ENCODE peak calls at places on chromosome 17, in nine cellular contexts. N is bronchial epithelial cell, Y is IMR-90, D is WTC11, Q is fibroblast of lung, C is progenitor cell of endocrine pancreas, T is upper lobe of right lung, I is Calu3, P is HL-60. G is an unnamed sample.

GRCh38 chr17:63364387-63364786 is 81.7 kb downstream of the CYB561 start:
- DNase-seq in T (no peak), Y (peak), C (no peak), I (no peak), N (no peak), P (no peak), D (no peak), Q (peak), G (peak)

GRCh38 chr17:15233022-15233805 is 31.9 kb downstream of the PMP22 start:
- DNase-seq in C (no peak), P (no peak), Q (peak), D (peak), Y (peak), I (no peak), N (peak), T (no peak), G (peak)

GRCh38 chr17:56756536-56756935 is 77.2 kb downstream of the C17orf67 start:
- DNase-seq in N (peak), D (no peak), P (no peak), Y (peak), C (no peak), T (no peak), I (no peak), Q (peak), G (peak)

GRCh38 chr17:17782425-17783120 is 54.2 kb downstream of the SREBF1 start:
- DNase-seq in T (no peak), Q (no peak), D (peak), I (peak), P (no peak), N (no peak), Y (no peak), C (peak), G (no peak)

GRCh38 chr17:44552361-44552760 is 4.9 kb upstream of the FZD2 start:
- DNase-seq in N (peak), C (no peak), D (no peak), P (no peak), Y (no peak), I (peak), Q (peak), T (no peak), G (no peak)

GRCh38 chr17:7620835-7621234 is 6.1 kb upstream of the FXR2 start:
- DNase-seq in I (no peak), Y (no peak), T (no peak), Q (no peak), D (no peak), N (no peak), C (no peak), P (no peak), G (no peak)

GRCh38 chr17:64385187-64386083 is 5.2 kb downstream of the PECAM1 start:
- DNase-seq in Y (peak), P (peak), C (no peak), T (peak), D (no peak), N (peak), Q (peak), I (peak), G (peak)

GRCh38 chr17:19787733-19788357 is 39.7 kb upstream of the ALDH3A1 start:
- DNase-seq in Y (peak), Q (no peak), N (peak), I (no peak), P (no peak), D (no peak), T (no peak), C (no peak), G (peak)

GRCh38 chr17:30104575-30105339 is 11.9 kb upstream of the NSRP1 start:
- DNase-seq in P (peak), Q (peak), D (peak), T (peak), N (peak), C (peak), I (peak), Y (peak), G (peak)
- TF ChIP-seq CTCF in P (peak), Q (peak), D (peak), T (peak), N (peak), C (peak), I (peak), Y (peak), G (peak)

GRCh38 chr17:1146551-1147265 is 33.1 kb downstream of the ABR start:
- DNase-seq in N (no peak), I (no peak), Y (no peak), D (no peak), Q (no peak), T (no peak), C (no peak), P (no peak), G (no peak)

GRCh38 chr17:1149869-1150268 is 29.9 kb downstream of the ABR start:
- DNase-seq in N (no peak), C (no peak), I (no peak), Y (no peak), D (no peak), Q (no peak), P (no peak), T (no peak), G (no peak)

GRCh38 chr17:1150863-1151685 is 28.7 kb downstream of the ABR start:
- DNase-seq in Y (no peak), T (no peak), C (no peak), Q (no peak), N (no peak), D (no peak), I (no peak), P (no peak), G (no peak)

GRCh38 chr17:1145311-1145986 is 34.3 kb downstream of the ABR start:
- DNase-seq in T (no peak), I (no peak), D (no peak), C (no peak), Y (no peak), Q (no peak), N (no peak), P (no peak), G (no peak)

GRCh38 chr17:1147664-1148063 is 32.1 kb downstream of the ABR start:
- DNase-seq in P (no peak), D (peak), C (no peak), I (peak), N (peak), Q (peak), Y (peak), T (no peak), G (peak)
- TF ChIP-seq CTCF in P (no peak), D (peak), C (peak), I (peak), N (peak), Q (peak), Y (peak), T (peak), G (peak)

DNA sequence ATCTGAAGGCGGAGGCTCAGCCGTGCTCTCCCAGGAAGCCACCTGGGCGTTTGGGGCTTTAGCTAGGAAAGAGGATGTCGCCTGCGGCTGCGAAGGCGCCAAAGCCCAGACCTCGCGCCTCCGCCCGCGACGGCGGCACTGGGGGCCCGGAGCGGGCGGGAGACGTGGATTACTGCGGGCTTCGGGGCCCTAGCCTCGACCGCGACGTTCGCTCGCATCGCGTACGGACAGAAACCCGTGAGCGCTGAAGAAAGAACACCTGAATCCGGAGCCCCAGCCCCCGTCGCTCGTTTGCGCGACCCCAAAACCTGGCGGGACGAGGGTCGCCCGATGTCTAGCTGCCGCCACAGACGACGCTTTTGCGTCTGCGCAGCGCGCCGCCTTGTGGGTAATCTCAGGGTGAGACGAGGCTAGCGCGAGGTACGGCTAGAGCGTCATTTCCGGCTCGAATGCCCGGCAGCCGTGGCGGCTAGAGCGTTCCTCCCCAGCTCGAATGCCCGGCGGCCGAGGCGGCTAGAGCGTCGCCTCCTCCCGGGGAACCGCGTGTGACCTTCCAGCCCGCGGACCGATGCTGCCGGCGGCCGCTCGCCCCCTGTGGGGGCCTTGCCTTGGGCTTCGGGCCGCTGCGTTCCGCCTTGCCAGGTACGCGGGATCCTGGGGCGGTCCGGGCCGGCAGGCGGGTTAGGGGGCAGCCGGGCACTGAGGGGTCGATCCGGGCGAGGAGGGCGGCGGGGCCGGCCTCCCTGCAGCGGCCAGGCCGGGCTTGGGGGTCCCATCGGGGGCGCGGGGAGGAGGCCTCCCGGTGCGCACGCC is at the start of gene MRPL12:
- DNase-seq in D (peak), T (peak), I (peak), P (peak), N (peak), C (peak), Q (peak), Y (peak), G (peak)
- TF ChIP-seq CTCF in D (peak), T (peak), I (no peak), P (no peak), N (peak), C (peak), Q (no peak), Y (no peak), G (no peak)

GRCh38 chr17:76530489-76530814 is 7.1 kb downstream of the CYGB start:
- DNase-seq in Y (no peak), D (no peak), T (no peak), P (no peak), Q (no peak), I (no peak), N (peak), C (no peak), G (no peak)

GRCh38 chr17:76531501-76532038 is 5.9 kb downstream of the CYGB start:
- DNase-seq in P (no peak), Q (no peak), D (no peak), I (no peak), C (no peak), T (no peak), Y (no peak), N (no peak), G (no peak)

GRCh38 chr17:76530826-76531500 is 6.5 kb downstream of the CYGB start:
- DNase-seq in Y (no peak), T (peak), I (no peak), D (no peak), P (no peak), Q (no peak), C (no peak), N (no peak), G (no peak)

GRCh38 chr17:76529643-76530488 is 7.6 kb downstream of the CYGB start:
- DNase-seq in T (peak), Y (peak), I (no peak), D (no peak), N (no peak), Q (peak), C (no peak), P (no peak), G (peak)

GRCh38 chr17:76532072-76532651 is 5.3 kb downstream of the CYGB start:
- DNase-seq in D (no peak), N (peak), I (no peak), C (no peak), T (no peak), Y (peak), P (no peak), Q (no peak), G (peak)
- TF ChIP-seq CTCF in D (no peak), N (no peak), I (no peak), C (no peak), T (no peak), Y (no peak), P (no peak), Q (no peak), G (no peak)

DNA sequence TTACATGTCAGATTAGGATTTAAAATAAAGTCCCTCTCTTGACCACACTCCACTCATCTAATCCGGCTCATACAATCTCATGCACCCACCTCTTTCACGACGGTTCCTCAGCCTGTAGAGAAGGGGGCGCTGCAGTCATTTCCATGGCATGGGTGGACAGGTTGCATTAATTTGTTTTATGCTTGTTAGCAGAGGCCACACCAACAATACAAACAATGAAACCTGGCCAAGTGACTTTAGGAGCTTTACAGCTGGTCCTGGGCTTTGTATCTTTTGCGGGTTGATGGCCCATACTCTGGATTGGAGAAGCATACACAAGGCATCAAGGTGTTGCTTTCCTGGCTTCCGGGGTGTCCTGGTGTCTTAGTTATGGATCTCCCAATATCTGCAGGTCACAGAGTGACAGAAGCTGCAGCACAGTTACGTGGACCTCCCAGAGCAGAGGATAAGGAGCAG is 9.7 kb upstream of the SNF8 start:
- DNase-seq in Y (peak), I (peak), Q (peak), C (peak), N (peak), T (no peak), P (no peak), D (peak), G (peak)
- TF ChIP-seq CTCF in Y (peak), I (peak), Q (peak), C (peak), N (peak), T (no peak), P (no peak), D (no peak), G (peak)

GRCh38 chr17:69425978-69426377 is 11.5 kb downstream of the MAP2K6 start:
- DNase-seq in N (no peak), Q (no peak), P (no peak), I (no peak), D (no peak), Y (no peak), T (no peak), C (no peak), G (no peak)
- TF ChIP-seq CTCF in N (no peak), Q (no peak), P (no peak), I (no peak), D (no peak), Y (no peak), T (no peak), C (no peak), G (no peak)

GRCh38 chr17:47851764-47852112 is 775 bp upstream of the SP6 start:
- DNase-seq in D (peak), Y (no peak), C (no peak), N (no peak), Q (no peak), T (no peak), P (no peak), I (no peak), G (no peak)

GRCh38 chr17:47853616-47854015 is 2.7 kb upstream of the SP6 start:
- DNase-seq in C (no peak), I (no peak), Y (no peak), P (no peak), T (no peak), N (no peak), D (no peak), Q (no peak), G (no peak)

GRCh38 chr17:47852113-47852949 is 1.4 kb upstream of the SP6 start:
- DNase-seq in P (no peak), C (no peak), T (no peak), Y (no peak), I (no peak), D (no peak), Q (no peak), N (no peak), G (no peak)

GRCh38 chr17:47850373-47850691 is 631 bp downstream of the SP6 start:
- DNase-seq in Q (no peak), D (no peak), P (no peak), T (no peak), N (no peak), I (no peak), C (no peak), Y (no peak), G (no peak)

DNA sequence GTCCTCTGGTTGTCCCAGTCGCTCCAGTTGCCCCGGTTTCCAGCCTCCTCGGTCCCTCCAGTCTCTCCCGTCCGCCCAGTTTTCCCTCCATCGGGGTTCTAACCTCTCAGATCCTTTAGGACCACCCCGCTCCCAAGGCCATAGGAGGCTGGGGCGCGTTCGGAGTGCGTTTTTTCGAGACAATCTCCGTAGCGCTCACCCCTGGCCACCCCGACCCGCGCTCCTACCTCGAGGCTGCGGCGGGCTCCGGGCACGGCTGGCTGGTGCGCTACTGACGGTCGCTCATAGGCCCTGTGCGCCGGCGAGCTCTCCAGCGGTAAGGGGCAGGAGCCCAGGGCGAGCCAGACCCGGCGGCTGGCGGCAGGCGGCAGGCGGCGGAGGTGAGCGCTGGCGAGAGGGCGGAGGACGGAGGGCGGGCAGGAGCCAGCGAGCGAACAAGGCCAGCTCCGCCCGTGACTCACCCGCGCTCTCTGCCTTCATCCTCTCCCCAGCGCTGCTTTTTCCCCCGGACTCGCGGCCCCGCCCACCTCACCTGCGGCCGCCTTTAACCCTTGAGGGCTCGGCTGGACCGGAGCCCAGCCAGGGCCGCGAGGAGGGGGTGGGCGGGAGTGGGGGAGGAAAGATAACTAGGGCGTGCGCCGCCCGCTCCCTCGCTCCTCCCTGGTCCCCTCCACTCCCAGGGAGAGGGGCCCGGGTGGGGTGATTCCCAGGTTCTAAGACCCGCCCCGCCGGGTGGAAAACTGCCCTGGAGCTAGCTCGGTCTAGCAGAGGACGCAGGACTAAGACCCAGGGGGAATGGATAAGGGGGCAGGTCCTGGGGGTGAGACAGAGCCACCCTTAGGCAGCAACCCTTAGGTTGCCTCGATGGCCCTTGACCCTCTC is at the start of gene SP6:
- DNase-seq in Q (peak), Y (peak), P (no peak), I (peak), C (peak), N (peak), T (peak), D (peak), G (peak)
- TF ChIP-seq CTCF in Q (no peak), Y (peak), P (no peak), I (peak), C (peak), N (peak), T (peak), D (no peak), G (no peak)

DNA sequence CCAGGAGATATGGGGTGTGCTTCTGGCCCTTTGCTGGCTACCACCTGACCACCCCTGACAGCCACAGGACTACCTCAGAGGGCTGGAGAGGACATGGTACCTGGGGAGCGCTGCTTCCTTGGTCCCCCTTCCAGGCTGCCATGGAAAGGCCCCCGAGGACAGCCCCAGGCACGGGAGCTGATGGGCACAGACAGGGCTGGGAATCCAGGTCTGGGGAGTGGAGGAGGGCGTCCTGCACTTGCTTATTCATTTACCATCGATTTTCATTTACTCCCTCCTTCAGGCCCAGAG is 48.4 kb upstream of the DOC2B start:
- DNase-seq in T (peak), D (peak), C (no peak), I (no peak), P (no peak), N (no peak), Q (no peak), Y (no peak), G (no peak)
- TF ChIP-seq CTCF in T (no peak), D (no peak), C (no peak), I (no peak), P (no peak), N (no peak), Q (no peak), Y (no peak), G (no peak)